ENCODE peak calls at places on chromosomes 12 and 14, in ten cellular contexts. W is astrocyte of the hippocampus; G is mucosa of gallbladder; A is stimulated activated CD4-positive, alpha-beta T cell treated with anti-CD3 and anti-CD28 coated beads, Interleukin-1b, Interleukin-23, amount 100 ng/mL, for 48 hours; K is T-helper 1 cell; T is activated T-cell treated with anti-CD3 and anti-CD28 coated beads, Interleukin-2, amount 50 U/mL, for 4 hours; O is NCI-H2081; N is sciatic nerve; J is C1 segment of cervical spinal cord; D is nucleus accumbens. Z is an unnamed sample.

GRCh38 chr12:29220632-29221336 is 71.7 kb downstream of the FAR2 start:
- DNase-seq in W (no peak), G (no peak), A (no peak), K (no peak), T (no peak), O (no peak), N (no peak), J (no peak), D (no peak), Z (no peak)

GRCh38 chr12:15772405-15773018 is 16.7 kb downstream of the EPS8 start:
- DNase-seq in W (no peak), G (no peak), A (no peak), K (no peak), T (no peak), O (peak), N (no peak), J (no peak), D (no peak), Z (no peak)

GRCh38 chr12:49225551-49226166 is 36.8 kb upstream of the TUBA1A start:
- DNase-seq in W (peak), G (no peak), A (no peak), K (no peak), T (no peak), O (no peak), N (peak), J (no peak), D (no peak), Z (no peak)

GRCh38 chr12:126191037-126191891 is 1126.0 kb downstream of the AACS start:
- DNase-seq in W (peak), G (peak), A (no peak), K (no peak), T (no peak), O (peak), N (no peak), J (no peak), D (no peak), Z (no peak)

GRCh38 chr12:20369164-20370000 is 1.0 kb downstream of the PDE3A start:
- DNase-seq in W (peak), G (peak), A (peak), K (no peak), T (no peak), O (peak), N (peak), J (peak), D (peak), Z (no peak)

GRCh38 chr14:24595046-24595808 is 14.3 kb downstream of the GZMH start:
- DNase-seq in W (no peak), G (no peak), A (no peak), K (no peak), T (no peak), O (no peak), N (no peak), J (no peak), D (no peak), Z (no peak)

GRCh38 chr12:92036771-92037453 is 108.7 kb downstream of the BTG1 start:
- DNase-seq in W (peak), G (no peak), A (no peak), K (no peak), T (no peak), O (no peak), N (no peak), J (no peak), D (no peak), Z (no peak)

GRCh38 chr12:6165418-6165817 is 34.8 kb upstream of the CD9 start:
- DNase-seq in W (no peak), G (no peak), A (no peak), K (no peak), T (no peak), O (no peak), N (no peak), J (no peak), D (no peak), Z (no peak)

Z was measured in T-helper 9 cell.